ENCODE peak calls at places on chromosomes 12 and 14, in four cellular contexts. M is stimulated activated CD8-positive, alpha-beta memory T cell treated with anti-CD3 and anti-CD28 coated beads, Interleukin-4, amount 100 ng/mL, for 4 hours; X is left cardiac atrium; N is PC-9. H is an unnamed sample.

GRCh38 chr14:105258846-105259245 is 10.5 kb downstream of the BTBD6 start:
- DNase-seq in N (peak; percentile 18), X (no peak), M (no peak), H (no peak)

GRCh38 chr12:92987362-92987761 is 58.3 kb upstream of the EEA1 start:
- DNase-seq in N (no peak), X (no peak), M (no peak), H (peak; percentile 55)

GRCh38 chr14:47207636-47208035 is 467.8 kb downstream of the MDGA2 start:
- DNase-seq in X (no peak), M (no peak), N (no peak), H (no peak)

GRCh38 chr12:19846561-19846960 is 407.3 kb downstream of the AEBP2 start:
- DNase-seq in M (no peak), X (no peak), N (no peak), H (no peak)

GRCh38 chr12:126389961-126390360 is 1324.7 kb downstream of the AACS start:
- DNase-seq in X (no peak), M (no peak), N (no peak), H (no peak)

GRCh38 chr12:39605501-39605900 is 14.1 kb downstream of the ABCD2 start:
- DNase-seq in N (no peak), X (no peak), M (no peak), H (no peak)

GRCh38 chr12:27969901-27970390 is 2.6 kb downstream of the PTHLH start:
- DNase-seq in X (no peak), M (no peak), N (peak; percentile 89), H (no peak)

GRCh38 chr12:3641428-3641883 is 111.5 kb downstream of the CRACR2A start:
- DNase-seq in N (no peak), M (no peak), X (peak; percentile 37), H (no peak)